ENCODE peak calls at places on chromosome 15, in nine cellular contexts. P is cardiac muscle cell; R is right lobe of liver; G is A549; V is hepatocyte; D is tibial nerve; Z is mesendoderm; T is CD8-positive, alpha-beta memory T cell; W is mucosa of descending colon. J is an unnamed sample.
A peak's percentile ranks its signal among the peaks of the same experiment; 100 is the strongest.

GRCh38 chr15:54208786-54209185 is 230.5 kb downstream of the UNC13C start:
- DNase-seq in P (no peak), R (no peak), G (no peak), V (no peak), D (no peak), Z (no peak), T (no peak), W (no peak), J (no peak)

GRCh38 chr15:87816811-87817210 is 439.7 kb downstream of the NTRK3 start:
- DNase-seq in P (peak; percentile 73), R (no peak), G (peak; percentile 55), V (no peak), D (no peak), Z (no peak), T (no peak), W (no peak), J (no peak)

GRCh38 chr15:98548172-98548971 is 100.0 kb upstream of the IGF1R start:
- DNase-seq in P (peak; percentile 76), R (peak; percentile 50), G (peak; percentile 84), V (peak; percentile 84), D (peak; percentile 70), Z (peak; percentile 90), T (no peak), W (peak; percentile 69), J (peak; percentile 74)

GRCh38 chr15:49946681-49947080 is 172.4 kb downstream of the ATP8B4 start:
- DNase-seq in P (no peak), R (peak; percentile 49), G (no peak), V (no peak), D (no peak), Z (no peak), T (no peak), W (no peak), J (no peak)

GRCh38 chr15:87477759-87478687 is 778.5 kb downstream of the NTRK3 start:
- DNase-seq in P (peak; percentile 71), R (no peak), G (peak; percentile 58), V (peak; percentile 90), D (peak; percentile 66), Z (peak; percentile 89), T (no peak), W (no peak), J (no peak)

GRCh38 chr15:55344206-55344605 is 25.2 kb downstream of the PIGB start:
- DNase-seq in P (peak; percentile 7), R (no peak), G (no peak), V (no peak), D (no peak), Z (peak; percentile 91), T (no peak), W (no peak), J (no peak)

GRCh38 chr15:31302029-31302657 is 24.5 kb upstream of the KLF13 start:
- DNase-seq in P (no peak), R (no peak), G (no peak), V (no peak), D (no peak), Z (no peak), T (no peak), W (no peak), J (no peak)

GRCh38 chr15:90441011-90441410 is 53.0 kb downstream of the IQGAP1 start:
- DNase-seq in P (no peak), R (no peak), G (no peak), V (no peak), D (no peak), Z (no peak), T (no peak), W (no peak), J (no peak)

GRCh38 chr15:60612400-60613048 is 133.6 kb upstream of the ICE2 start:
- DNase-seq in P (no peak), R (no peak), G (no peak), V (no peak), D (no peak), Z (peak; percentile 29), T (no peak), W (no peak), J (no peak)

GRCh38 chr15:94910166-94910565 is 678.8 kb downstream of the MCTP2 start:
- DNase-seq in P (no peak), R (no peak), G (no peak), V (no peak), D (no peak), Z (no peak), T (no peak), W (no peak), J (no peak)

GRCh38 chr15:89768071-89768500 is 8.0 kb upstream of the MESP2 start:
- DNase-seq in P (peak; percentile 88), R (no peak), G (no peak), V (no peak), D (peak; percentile 61), Z (no peak), T (no peak), W (peak; percentile 66), J (peak; percentile 50)

GRCh38 chr15:91515188-91515754 is 338.2 kb upstream of the SLCO3A1 start:
- DNase-seq in P (peak; percentile 82), R (no peak), G (peak; percentile 51), V (peak; percentile 17), D (peak; percentile 57), Z (no peak), T (no peak), W (no peak), J (peak; percentile 66)

GRCh38 chr15:69719527-69719926 is 266.9 kb downstream of the RPLP1 start:
- DNase-seq in P (peak; percentile 40), R (no peak), G (no peak), V (no peak), D (peak; percentile 29), Z (no peak), T (peak; percentile 89), W (no peak), J (no peak)

GRCh38 chr15:49843725-49844124 is 222.9 kb downstream of the DTWD1 start:
- DNase-seq in P (no peak), R (no peak), G (no peak), V (no peak), D (no peak), Z (no peak), T (no peak), W (no peak), J (no peak)

GRCh38 chr15:70095387-70096214 is 2.1 kb downstream of the TLE3 start:
- DNase-seq in P (peak; percentile 23), R (no peak), G (no peak), V (peak; percentile 74), D (no peak), Z (peak; percentile 90), T (no peak), W (peak; percentile 82), J (peak; percentile 71)

GRCh38 chr15:99998661-99999101 is 265.4 kb upstream of the LYSMD4 start:
- DNase-seq in P (no peak), R (no peak), G (no peak), V (no peak), D (no peak), Z (peak; percentile 78), T (no peak), W (no peak), J (no peak)

GRCh38 chr15:59298255-59298856 is 74.3 kb downstream of the MYO1E start:
- DNase-seq in P (no peak), R (no peak), G (no peak), V (no peak), D (no peak), Z (peak; percentile 20), T (no peak), W (no peak), J (no peak)

DNA sequence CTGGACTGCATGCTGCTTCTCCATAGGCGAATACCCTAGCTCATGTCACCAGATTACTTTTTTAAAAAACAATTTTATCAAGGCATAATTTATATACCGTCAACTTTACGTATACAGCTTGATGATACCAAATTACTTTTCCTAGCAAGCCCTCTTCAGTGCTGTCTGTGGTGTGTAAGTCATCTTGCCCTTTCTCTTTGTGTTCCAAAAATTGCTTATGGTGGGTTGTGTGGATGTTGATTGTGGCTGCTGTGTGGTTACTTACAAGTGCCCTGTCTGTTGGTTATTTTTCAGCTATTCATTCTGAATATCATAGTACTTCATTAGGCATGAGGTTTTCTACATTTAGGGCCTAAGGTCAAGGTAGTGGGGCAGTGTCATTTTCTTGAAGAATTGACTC is 12.8 kb downstream of the TMOD3 start:
- DNase-seq in P (no peak), R (no peak), G (no peak), V (no peak), D (no peak), Z (no peak), T (no peak), W (no peak), J (no peak)
- H3K4me1 ChIP-seq in P (peaks cover 48% of the 10 kb centered on the region), R (no peaks in the 10 kb centered on the region), G (peaks cover 92% of the 10 kb centered on the region), V (peaks cover 47% of the 10 kb centered on the region), D (peaks cover 40% of the 10 kb centered on the region), Z (peaks cover 7% of the 10 kb centered on the region), T (peaks cover 86% of the 10 kb centered on the region), W (peaks cover 19% of the 10 kb centered on the region), J (peaks cover 43% of the 10 kb centered on the region)

DNA sequence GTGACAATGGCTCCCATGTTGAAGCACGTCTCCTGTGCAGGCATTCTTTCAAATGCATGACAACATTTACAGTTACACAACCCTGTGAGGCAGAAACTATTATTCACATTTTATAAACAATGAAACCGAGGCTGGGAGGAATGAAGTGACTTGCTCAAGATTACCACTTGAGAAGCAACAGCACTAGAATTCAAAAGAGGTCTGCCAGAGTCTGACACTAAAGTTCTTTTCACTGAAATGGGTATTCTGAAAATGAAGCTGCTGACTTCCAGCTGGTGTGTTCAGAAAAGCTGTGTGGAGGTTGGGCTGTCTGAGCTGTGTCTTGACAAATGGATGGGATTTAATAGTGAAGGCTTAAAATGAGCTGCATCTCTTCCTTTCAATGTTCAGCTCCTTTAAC is 104.4 kb downstream of the THSD4 start:
- DNase-seq in P (peak; percentile 78), R (no peak), G (no peak), V (no peak), D (no peak), Z (no peak), T (no peak), W (no peak), J (no peak)
- H3K4me1 ChIP-seq in P (no peaks in the 10 kb centered on the region), R (no peaks in the 10 kb centered on the region), G (no peaks in the 10 kb centered on the region), V (no peaks in the 10 kb centered on the region), D (no peaks in the 10 kb centered on the region), Z (no peaks in the 10 kb centered on the region), T (no peaks in the 10 kb centered on the region), W (no peaks in the 10 kb centered on the region), J (no peaks in the 10 kb centered on the region)

DNA sequence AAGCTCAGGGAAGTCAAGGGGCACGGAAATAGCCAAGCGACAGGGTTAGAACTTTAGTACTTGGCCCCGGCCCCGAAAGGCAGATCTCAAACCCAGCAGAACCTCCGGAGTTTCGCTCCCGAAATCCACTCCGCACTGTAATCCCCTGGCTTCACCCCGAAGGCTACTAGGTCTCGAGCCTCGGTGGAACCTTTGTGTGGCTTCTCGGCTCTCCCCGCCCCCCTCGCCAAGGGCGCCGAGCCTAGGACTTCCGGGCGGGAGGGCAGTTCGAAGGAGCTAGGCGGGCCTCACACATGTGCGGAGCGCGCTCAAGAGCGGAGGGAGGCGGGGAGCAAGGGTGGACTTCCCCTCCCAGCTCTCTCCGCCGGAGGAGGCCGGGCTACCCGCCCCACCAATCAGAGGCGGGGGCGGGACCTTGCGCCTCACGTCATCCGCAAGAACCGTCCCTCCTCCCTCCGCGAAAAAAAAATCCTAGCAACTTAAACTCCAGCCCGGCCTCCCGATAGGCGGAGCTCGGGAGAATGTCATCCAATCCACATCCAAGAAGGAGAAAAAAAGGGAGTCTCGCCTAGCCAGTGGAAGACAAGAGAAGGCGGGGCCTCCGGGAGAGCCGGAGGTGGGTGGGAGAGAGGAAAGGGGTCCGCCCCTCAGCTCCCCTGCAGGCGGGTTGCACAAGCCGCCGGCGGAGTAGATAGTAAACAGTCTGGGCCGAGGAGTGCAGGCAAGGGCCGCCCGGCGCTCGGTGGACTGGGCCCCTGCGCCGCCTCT is 2.4 kb upstream of the SIN3A start:
- DNase-seq in P (peak; percentile 100), R (peak; percentile 98), G (peak; percentile 99), V (peak; percentile 100), D (peak; percentile 98), Z (peak; percentile 100), T (peak; percentile 98), W (peak; percentile 99), J (peak; percentile 98)
- H3K4me1 ChIP-seq in P (no peaks in the 10 kb centered on the region), R (no peaks in the 10 kb centered on the region), G (peaks cover 18% of the 10 kb centered on the region), V (peaks cover 20% of the 10 kb centered on the region), D (peaks cover 8% of the 10 kb centered on the region), Z (no peaks in the 10 kb centered on the region), T (peaks cover 35% of the 10 kb centered on the region), W (peaks cover 10% of the 10 kb centered on the region), J (peaks cover 15% of the 10 kb centered on the region)

GRCh38 chr15:27133244-27133643 is 162.3 kb downstream of the GABRG3 start:
- DNase-seq in P (peak; percentile 1), R (no peak), G (no peak), V (no peak), D (no peak), Z (no peak), T (no peak), W (no peak), J (no peak)
- H3K4me1 ChIP-seq in P (no peaks in the 10 kb centered on the region), R (no peaks in the 10 kb centered on the region), G (no peaks in the 10 kb centered on the region), V (no peaks in the 10 kb centered on the region), D (no peaks in the 10 kb centered on the region), Z (no peaks in the 10 kb centered on the region), T (no peaks in the 10 kb centered on the region), W (no peaks in the 10 kb centered on the region), J (no peaks in the 10 kb centered on the region)

J was measured in psoas muscle.